ENCODE peak calls at places on chromosomes 1 and 21, in four cellular contexts. X is astrocyte of the spinal cord, H is GM12864, G is fibroblast of mammary gland. R is an unnamed sample.

GRCh38 chr1:116122955-116123757 is 12.0 kb downstream of the MAB21L3 start:
- DNase-seq in X (peak), H (no peak), G (peak), R (peak)

GRCh38 chr1:50971748-50972305 is 1.8 kb downstream of the CDKN2C start:
- DNase-seq in X (no peak), H (no peak), G (no peak), R (no peak)

GRCh38 chr21:45559216-45560105 is 17.2 kb upstream of the SLC19A1 start:
- DNase-seq in X (no peak), H (no peak), G (no peak), R (no peak)

GRCh38 chr1:3668585-3669300 is 16.4 kb downstream of the TP73 start:
- DNase-seq in X (no peak), H (no peak), G (peak), R (peak)

GRCh38 chr1:40825430-40825778 is 36.8 kb downstream of the CITED4 start:
- DNase-seq in X (no peak), H (no peak), G (no peak), R (no peak)

GRCh38 chr1:154862927-154863701 is 7.0 kb downstream of the KCNN3 start:
- DNase-seq in X (no peak), H (no peak), G (no peak), R (no peak)

GRCh38 chr21:45538381-45539045 is 3.7 kb downstream of the SLC19A1 start:
- DNase-seq in X (no peak), H (no peak), G (no peak), R (no peak)

GRCh38 chr1:22628698-22629444 is 7.6 kb upstream of the C1QA start:
- DNase-seq in X (no peak), H (no peak), G (no peak), R (no peak)

GRCh38 chr21:31911138-31911907 is 38.5 kb downstream of the HUNK start:
- DNase-seq in X (no peak), H (no peak), G (peak), R (no peak)

GRCh38 chr1:35691080-35691479 is 27.6 kb downstream of the C1orf216 start:
- DNase-seq in X (no peak), H (no peak), G (no peak), R (no peak)

GRCh38 chr1:192557841-192558595 is 17.6 kb upstream of the RGS1 start:
- DNase-seq in X (peak), H (no peak), G (peak), R (no peak)
- H3K4me3 ChIP-seq in X (no peak), H (no peak), G (peak), R (no peak)

GRCh38 chr1:75668813-75669212 is 55.7 kb upstream of the ACADM start:
- DNase-seq in X (no peak), H (no peak), G (no peak), R (no peak)
- H3K4me3 ChIP-seq in X (no peak), H (no peak), G (no peak), R (no peak)

GRCh38 chr1:110631836-110632620 is 25.9 kb upstream of the KCNA2 start:
- DNase-seq in X (no peak), H (no peak), G (no peak), R (no peak)

GRCh38 chr1:110634086-110634454 is 27.9 kb upstream of the KCNA2 start:
- DNase-seq in X (no peak), H (no peak), G (no peak), R (no peak)

GRCh38 chr1:110633646-110634030 is 27.5 kb upstream of the KCNA2 start:
- DNase-seq in X (no peak), H (no peak), G (no peak), R (no peak)

GRCh38 chr1:110628356-110629105 is 22.4 kb upstream of the KCNA2 start:
- DNase-seq in X (no peak), H (no peak), G (no peak), R (no peak)

DNA sequence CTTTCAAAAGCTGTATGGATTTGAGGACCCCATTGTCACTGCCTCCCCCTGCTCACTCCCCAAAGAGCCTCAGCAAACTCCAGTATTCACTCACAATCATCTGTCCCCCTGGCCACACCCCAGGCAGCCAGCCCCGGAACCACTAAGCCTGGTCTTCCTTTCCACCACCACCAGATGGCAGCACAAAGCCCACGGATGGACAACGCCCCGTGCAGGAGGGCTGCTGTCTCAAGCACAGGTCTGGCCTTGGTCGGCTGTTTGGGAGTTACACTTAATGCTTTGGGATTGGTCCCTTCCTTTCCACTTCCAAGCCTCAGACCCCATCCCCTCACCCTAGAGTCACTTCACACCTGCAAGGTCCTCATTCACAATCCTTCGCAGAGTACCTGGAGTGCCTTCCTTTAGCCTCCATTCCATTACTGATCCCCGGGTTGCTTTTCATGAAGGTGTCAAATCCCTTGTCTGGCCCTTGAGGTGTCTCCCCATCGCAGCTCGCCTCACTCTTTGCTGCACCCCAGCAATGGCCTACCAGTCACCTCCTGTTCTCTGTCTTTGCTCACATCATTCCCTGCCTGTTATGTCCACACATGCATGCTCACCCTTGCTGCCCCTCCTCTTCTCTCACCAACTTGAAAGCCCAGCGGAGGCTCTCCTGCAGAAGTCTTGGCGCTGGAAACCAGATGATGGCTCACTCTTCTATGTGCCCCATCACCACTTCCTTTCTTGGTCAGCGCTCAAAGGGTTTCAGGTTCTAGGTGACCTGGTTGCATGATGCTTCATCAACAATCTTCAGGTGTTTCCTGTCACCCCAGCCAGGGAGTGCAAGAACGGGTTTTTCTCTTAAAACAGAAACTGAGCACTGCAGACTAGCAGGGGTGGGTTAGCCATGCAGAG is 24.9 kb upstream of the KCNA2 start:
- DNase-seq in X (peak), H (peak), G (peak), R (peak)
- H3K4me3 ChIP-seq in X (no peak), H (peak), G (no peak), R (no peak)

GRCh38 chr1:160374701-160375443 is 8.0 kb downstream of the NHLH1 start:
- DNase-seq in X (no peak), H (no peak), G (no peak), R (no peak)

GRCh38 chr1:160377585-160378206 is 10.8 kb downstream of the NHLH1 start:
- DNase-seq in X (peak), H (no peak), G (peak), R (peak)

GRCh38 chr1:160374291-160374690 is 7.4 kb downstream of the NHLH1 start:
- DNase-seq in X (no peak), H (no peak), G (peak), R (no peak)

GRCh38 chr1:160375788-160376524 is 9.1 kb downstream of the NHLH1 start:
- DNase-seq in X (no peak), H (no peak), G (peak), R (no peak)

GRCh38 chr1:160376525-160377131 is 9.8 kb downstream of the NHLH1 start:
- DNase-seq in X (peak), H (peak), G (peak), R (peak)
- H3K4me3 ChIP-seq in X (no peak), H (no peak), G (no peak), R (no peak)

DNA sequence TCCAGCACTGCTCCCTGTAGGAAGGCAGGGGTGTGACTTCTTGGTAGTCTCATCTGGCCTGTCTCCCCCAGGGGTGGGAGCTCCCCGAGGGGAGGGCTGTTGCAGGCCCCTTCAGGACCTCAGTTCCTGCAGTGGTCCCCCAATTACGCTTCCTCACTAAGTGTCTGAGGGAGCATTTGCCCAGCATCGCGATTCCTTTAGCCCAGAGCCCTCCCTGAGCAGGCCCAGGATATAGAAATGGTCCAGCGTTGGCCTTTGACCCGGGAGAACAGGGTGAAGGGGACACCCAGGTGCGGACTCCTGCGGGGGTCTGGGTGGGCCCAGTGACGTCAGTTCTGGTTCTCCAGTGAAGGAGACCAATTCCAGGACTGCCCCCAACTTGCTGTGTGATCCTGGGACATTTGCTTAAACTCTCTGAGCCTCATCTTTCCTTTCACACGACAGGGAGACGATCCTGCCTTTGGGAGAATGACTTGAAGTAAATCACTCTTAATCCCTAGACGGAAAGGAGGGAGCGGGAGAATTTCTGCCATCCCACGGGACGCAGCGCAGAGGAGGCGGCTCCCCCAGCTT is 32.6 kb upstream of the BTG2 start:
- DNase-seq in X (no peak), H (no peak), G (no peak), R (no peak)
- H3K4me3 ChIP-seq in X (no peak), H (no peak), G (no peak), R (no peak)

DNA sequence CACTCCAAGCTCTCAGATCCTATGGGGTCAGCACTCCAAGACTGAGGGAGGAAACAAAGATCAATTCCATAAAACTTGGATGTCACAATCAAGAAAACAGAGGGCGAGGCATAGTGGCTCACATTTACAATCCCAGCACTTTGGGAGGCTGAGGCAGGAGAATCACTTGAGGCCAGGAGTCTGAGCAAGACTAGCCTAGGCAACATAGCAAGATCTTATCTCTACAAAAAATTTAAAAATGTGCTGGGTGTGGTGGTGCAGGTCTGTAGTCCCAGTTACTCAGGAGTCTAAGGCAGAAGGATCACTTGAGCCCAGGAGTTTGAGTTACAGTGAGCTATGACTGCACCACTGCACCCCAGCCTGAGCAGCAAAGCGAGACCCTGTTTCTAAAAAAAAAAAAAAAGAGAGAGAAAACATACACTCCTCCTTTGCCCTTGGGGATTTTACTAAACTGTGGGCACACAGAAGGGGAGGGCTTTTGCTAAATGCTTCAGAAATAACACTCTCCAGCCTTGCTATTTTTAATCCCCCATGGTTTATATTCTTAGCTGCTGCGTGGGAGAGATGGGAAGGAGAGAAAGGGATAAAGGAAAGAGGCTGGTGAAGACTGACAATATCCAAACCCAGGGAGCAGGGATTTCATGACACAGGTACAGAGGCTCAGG is 18.1 kb downstream of the ARHGEF2 start:
- DNase-seq in X (no peak), H (no peak), G (no peak), R (no peak)
- H3K4me3 ChIP-seq in X (no peak), H (no peak), G (no peak), R (no peak)

GRCh38 chr1:44733365-44733764 is 2.4 kb upstream of the RNU5D-1 start:
- DNase-seq in X (peak), H (no peak), G (peak), R (peak)

GRCh38 chr1:44735992-44736391 is 3.6 kb upstream of the KIF2C start:
- DNase-seq in X (no peak), H (no peak), G (no peak), R (no peak)

GRCh38 chr1:44725309-44725698 is 5.7 kb downstream of the RNU5D-1 start:
- DNase-seq in X (no peak), H (no peak), G (no peak), R (no peak)

GRCh38 chr1:44733784-44734183 is 2.8 kb upstream of the RNU5D-1 start:
- DNase-seq in X (no peak), H (no peak), G (no peak), R (no peak)

GRCh38 chr1:44730741-44731512 is at the start of gene RNU5D-1:
- DNase-seq in X (peak), H (peak), G (peak), R (peak)
- H3K4me3 ChIP-seq in X (no peak), H (no peak), G (no peak), R (peak)

GRCh38 chr21:33236799-33237198 is 7.1 kb downstream of the IFNAR2 start:
- DNase-seq in X (no peak), H (no peak), G (no peak), R (no peak)
- H3K4me3 ChIP-seq in X (no peak), H (no peak), G (no peak), R (no peak)

GRCh38 chr1:241531195-241532172 is 694 bp upstream of the KMO start:
- DNase-seq in X (peak), H (no peak), G (peak), R (peak)

GRCh38 chr1:241536383-241536782 is 4.2 kb downstream of the KMO start:
- DNase-seq in X (no peak), H (no peak), G (no peak), R (no peak)

GRCh38 chr1:241533375-241534115 is 1.4 kb downstream of the KMO start:
- DNase-seq in X (no peak), H (no peak), G (no peak), R (no peak)

GRCh38 chr1:241532864-241533263 is 686 bp downstream of the KMO start:
- DNase-seq in X (no peak), H (no peak), G (no peak), R (no peak)

DNA sequence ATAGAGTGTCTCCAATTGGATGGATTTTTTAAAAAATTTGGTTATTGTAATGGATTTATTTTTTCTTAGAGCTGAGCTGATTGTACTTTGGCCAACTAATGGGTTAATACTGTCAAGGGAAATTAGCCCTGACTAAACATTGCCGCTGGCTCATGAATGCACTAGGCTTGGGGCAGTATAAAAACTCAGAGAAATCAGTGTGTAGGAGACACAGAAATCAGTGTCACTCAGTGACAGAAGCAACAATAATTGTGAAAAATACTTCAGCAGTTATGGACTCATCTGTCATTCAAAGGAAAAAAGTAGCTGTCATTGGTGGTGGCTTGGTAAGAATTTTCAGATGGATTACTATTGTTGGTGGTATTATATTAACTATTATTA is at the start of gene KMO:
- DNase-seq in X (no peak), H (no peak), G (peak), R (peak)
- H3K4me3 ChIP-seq in X (peak), H (peak), G (peak), R (peak)

R was measured in fibroblast of pulmonary artery.